ENCODE peak calls at places on chromosomes 6 and 20, in six cellular contexts. A is AG08396, C is ACHN, M is NCI-H1105 treated with DMSO at 0.1 percent for 48 hours, N is substantia nigra, H is endodermal cell. X is an unnamed sample.

GRCh38 chr6:169867751-169868191 is 116.3 kb downstream of the ERMARD start:
- DNase-seq in H (peak), M (no peak), C (no peak), N (no peak), A (no peak), X (no peak)

GRCh38 chr6:112037783-112038216 is 16.1 kb upstream of the CCN6 start:
- DNase-seq in H (no peak), N (peak), M (no peak), C (peak), A (peak), X (peak)

GRCh38 chr6:27428502-27428901 is 39.9 kb downstream of the ZNF391 start:
- DNase-seq in C (no peak), N (no peak), M (no peak), A (no peak), H (no peak), X (no peak)

GRCh38 chr6:43865947-43866346 is 95.9 kb downstream of the VEGFA start:
- DNase-seq in C (no peak), N (no peak), H (no peak), M (no peak), A (no peak), X (no peak)

GRCh38 chr6:109351231-109352132 is 30.8 kb downstream of the CD164 start:
- DNase-seq in H (no peak), A (no peak), C (no peak), N (no peak), M (no peak), X (peak)

GRCh38 chr6:22513667-22514066 is 55.7 kb upstream of the HDGFL1 start:
- DNase-seq in C (no peak), H (no peak), N (no peak), M (no peak), A (no peak), X (no peak)

GRCh38 chr6:39330057-39330456 is 7.6 kb upstream of the KCNK16 start:
- DNase-seq in H (no peak), C (no peak), A (no peak), M (no peak), N (peak), X (no peak)

GRCh38 chr6:4698901-4699659 is 77.1 kb upstream of the CDYL start:
- DNase-seq in C (no peak), M (peak), N (no peak), H (no peak), A (no peak), X (no peak)

GRCh38 chr6:3797231-3798200 is 46.0 kb upstream of the PXDC1 start:
- DNase-seq in H (no peak), N (no peak), A (peak), C (peak), M (no peak), X (peak)

GRCh38 chr6:680204-680603 is 12.7 kb downstream of the EXOC2 start:
- DNase-seq in M (no peak), N (no peak), H (no peak), C (no peak), A (no peak), X (no peak)

GRCh38 chr20:63044204-63044600 is 37.4 kb upstream of the BHLHE23 start:
- DNase-seq in A (no peak), N (no peak), H (no peak), C (no peak), M (no peak), X (no peak)

GRCh38 chr6:31622678-31623077 is 2.2 kb downstream of the PRRC2A start:
- DNase-seq in H (no peak), M (no peak), N (no peak), A (no peak), C (no peak), X (no peak)